ENCODE peak calls at places on chromosomes 3 and 15, in ten cellular contexts. Y is heart left ventricle; D is HFFc6; L is astrocyte of the spinal cord; W is A549; Q is WTC11; U is lung; V is foreskin fibroblast; X is right atrium auricular region; P is CD8-positive, alpha-beta T cell. R is an unnamed sample.

GRCh38 chr3:28292622-28293021 is 51.2 kb downstream of the CMC1 start:
- DNase-seq in Y (no peak), D (no peak), L (no peak), W (no peak), Q (no peak), U (no peak), V (no peak), X (no peak), P (no peak), R (no peak)

GRCh38 chr15:36484038-36484778 is 95.2 kb upstream of the CDIN1 start:
- DNase-seq in Y (no peak), D (peak; percentile 7), L (peak; percentile 39), W (no peak), Q (no peak), U (no peak), V (peak; percentile 36), X (no peak), P (no peak), R (no peak)

GRCh38 chr3:10437995-10438901 is 67.1 kb downstream of the ATP2B2 start:
- DNase-seq in Y (no peak), D (peak; percentile 94), L (peak; percentile 83), W (no peak), Q (no peak), U (no peak), V (peak; percentile 69), X (no peak), P (no peak), R (no peak)

GRCh38 chr3:120021523-120021922 is 72.7 kb downstream of the GSK3B start:
- DNase-seq in Y (no peak), D (peak; percentile 51), L (no peak), W (no peak), Q (no peak), U (no peak), V (peak; percentile 53), X (no peak), P (no peak), R (no peak)

GRCh38 chr3:61682671-61683408 is 121.5 kb downstream of the PTPRG start:
- DNase-seq in Y (no peak), D (peak; percentile 93), L (peak; percentile 52), W (no peak), Q (no peak), U (no peak), V (peak; percentile 82), X (no peak), P (no peak), R (no peak)

GRCh38 chr3:157129782-157130137 is 30.2 kb downstream of the CCNL1 start:
- DNase-seq in Y (no peak), D (no peak), L (peak; percentile 86), W (no peak), Q (no peak), U (no peak), V (no peak), X (no peak), P (no peak), R (no peak)

GRCh38 chr3:53592862-53593261 is 98.5 kb downstream of the CACNA1D start:
- DNase-seq in Y (no peak), D (no peak), L (no peak), W (no peak), Q (no peak), U (no peak), V (no peak), X (no peak), P (no peak), R (no peak)

GRCh38 chr15:26806161-26806560 is 33.3 kb upstream of the GABRB3 start:
- DNase-seq in Y (no peak), D (no peak), L (no peak), W (no peak), Q (no peak), U (no peak), V (no peak), X (no peak), P (no peak), R (no peak)

GRCh38 chr3:25047058-25047457 is 381.0 kb upstream of the RARB start:
- DNase-seq in Y (peak; percentile 27), D (no peak), L (no peak), W (no peak), Q (no peak), U (no peak), V (no peak), X (no peak), P (no peak), R (no peak)

GRCh38 chr3:108242776-108243175 is 20.6 kb upstream of the IFT57 start:
- DNase-seq in Y (no peak), D (no peak), L (no peak), W (no peak), Q (no peak), U (no peak), V (no peak), X (no peak), P (no peak), R (no peak)

GRCh38 chr15:45023659-45024320 is 795 bp downstream of the SORD start:
- DNase-seq in Y (no peak), D (no peak), L (peak; percentile 32), W (peak; percentile 12), Q (no peak), U (no peak), V (peak; percentile 55), X (no peak), P (no peak), R (no peak)

GRCh38 chr3:147237991-147238390 is 168.4 kb downstream of the ZIC4 start:
- DNase-seq in Y (no peak), D (no peak), L (no peak), W (no peak), Q (no peak), U (no peak), V (no peak), X (no peak), P (no peak), R (no peak)

GRCh38 chr3:128950223-128950938 is 43.5 kb downstream of the CFAP92 start:
- DNase-seq in Y (no peak), D (peak; percentile 23), L (peak; percentile 31), W (peak; percentile 15), Q (no peak), U (no peak), V (peak; percentile 8), X (no peak), P (no peak), R (no peak)

GRCh38 chr3:108420926-108421325 is 89.5 kb downstream of the MYH15 start:
- DNase-seq in Y (no peak), D (peak; percentile 91), L (peak; percentile 83), W (no peak), Q (no peak), U (no peak), V (peak; percentile 84), X (no peak), P (no peak), R (no peak)

DNA sequence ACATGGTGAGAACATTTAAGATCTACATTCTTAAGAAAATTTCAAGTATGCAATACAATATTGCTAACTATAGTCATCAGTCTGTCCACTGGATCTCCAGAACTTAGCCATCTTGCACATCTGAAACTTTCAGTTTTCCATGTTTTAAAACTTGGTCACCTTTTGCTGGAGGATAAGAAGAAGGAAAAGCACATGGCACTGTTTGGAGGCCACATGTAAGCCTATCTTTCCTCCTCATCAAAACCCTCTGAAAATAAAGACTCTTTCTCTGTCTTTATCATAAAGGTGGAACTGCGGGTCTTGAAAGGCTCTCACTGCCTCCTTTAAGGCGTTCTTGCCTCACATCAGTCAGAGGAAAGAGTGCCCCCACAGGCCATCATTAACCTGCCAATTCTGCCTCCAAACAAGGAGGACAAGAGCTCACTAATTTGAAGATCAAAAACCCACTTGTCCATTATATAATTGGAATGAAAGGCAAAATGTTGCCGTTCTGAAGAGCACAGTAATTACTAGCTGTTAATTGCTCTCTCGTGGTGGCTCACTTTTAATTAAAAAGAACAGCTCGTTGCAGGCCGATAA is 157.8 kb downstream of the MECOM start:
- DNase-seq in Y (no peak), D (no peak), L (no peak), W (no peak), Q (peak; percentile 36), U (no peak), V (no peak), X (no peak), P (no peak), R (no peak)
- TF ChIP-seq CTCF in Y (no peak), D (no peak), L (no peak), W (peak; percentile 9), Q (no peak), U (no peak), V (no peak), X (no peak), P (no peak), R (no peak)

GRCh38 chr15:83204697-83205096 is 2.9 kb downstream of the HDGFL3 start:
- DNase-seq in Y (no peak), D (no peak), L (no peak), W (no peak), Q (no peak), U (no peak), V (no peak), X (no peak), P (no peak), R (no peak)
- TF ChIP-seq CTCF in Y (no peak), D (no peak), L (no peak), W (no peak), Q (no peak), U (no peak), V (no peak), X (no peak), P (no peak), R (no peak)

GRCh38 chr3:140497331-140497730 is 180.5 kb upstream of the TRIM42 start:
- DNase-seq in Y (no peak), D (no peak), L (no peak), W (no peak), Q (no peak), U (no peak), V (no peak), X (no peak), P (no peak), R (no peak)

GRCh38 chr3:140500473-140500872 is 177.4 kb upstream of the TRIM42 start:
- DNase-seq in Y (no peak), D (no peak), L (no peak), W (no peak), Q (no peak), U (no peak), V (no peak), X (no peak), P (no peak), R (no peak)

GRCh38 chr3:140501770-140502364 is 176.0 kb upstream of the TRIM42 start:
- DNase-seq in Y (no peak), D (no peak), L (no peak), W (no peak), Q (no peak), U (no peak), V (no peak), X (no peak), P (no peak), R (no peak)

GRCh38 chr3:140501054-140501769 is 176.7 kb upstream of the TRIM42 start:
- DNase-seq in Y (no peak), D (no peak), L (no peak), W (no peak), Q (no peak), U (no peak), V (no peak), X (no peak), P (no peak), R (no peak)

GRCh38 chr3:140499114-140499757 is 178.6 kb upstream of the TRIM42 start:
- DNase-seq in Y (no peak), D (no peak), L (peak; percentile 27), W (no peak), Q (no peak), U (no peak), V (peak; percentile 9), X (no peak), P (no peak), R (no peak)
- TF ChIP-seq CTCF in Y (peak; percentile 42), D (no peak), L (peak; percentile 32), W (peak; percentile 41), Q (peak; percentile 20), U (peak; percentile 7), V (no peak), X (peak; percentile 59), P (no peak), R (peak; percentile 19)

GRCh38 chr3:67901681-67902080 is 247.3 kb upstream of the SUCLG2 start:
- DNase-seq in Y (no peak), D (no peak), L (no peak), W (no peak), Q (no peak), U (no peak), V (no peak), X (no peak), P (no peak), R (no peak)
- TF ChIP-seq CTCF in Y (no peak), D (no peak), L (peak; percentile 5), W (no peak), Q (peak; percentile 18), U (no peak), V (no peak), X (no peak), P (peak; percentile 42), R (no peak)

R was measured in GM13977.